ENCODE peak calls at places on chromosomes 5 and 9, in seven cellular contexts. J is NCI-H1092 treated with DMSO at 0.1 percent for 48 hours, A is omental fat pad, X is mesenteric fat pad, V is NCI-H345, B is head of caudate nucleus, K is islet precursor cell. U is an unnamed sample.

GRCh38 chr5:151956720-151957119 is 32.1 kb upstream of the GLRA1 start:
- DNase-seq in X (no peak), J (no peak), K (no peak), A (no peak), B (no peak), V (no peak), U (no peak)

GRCh38 chr5:143446535-143447226 is 43.2 kb upstream of the NR3C1 start:
- DNase-seq in B (no peak), A (no peak), V (no peak), J (no peak), X (no peak), K (no peak), U (no peak)

GRCh38 chr9:126842977-126843799 is 17.3 kb upstream of the ZBTB34 start:
- DNase-seq in A (no peak), V (no peak), K (peak; percentile 48), X (no peak), B (peak; percentile 80), J (no peak), U (no peak)

GRCh38 chr5:17213938-17214337 is 3.5 kb upstream of the BASP1 start:
- DNase-seq in K (no peak), X (no peak), V (no peak), B (no peak), J (no peak), A (no peak), U (no peak)

GRCh38 chr9:129247285-129248153 is 69.5 kb upstream of the IER5L start:
- DNase-seq in B (no peak), A (no peak), J (no peak), V (no peak), X (peak; percentile 59), K (no peak), U (no peak)

GRCh38 chr5:15645376-15645775 is 145.4 kb downstream of the FBXL7 start:
- DNase-seq in B (no peak), A (no peak), X (no peak), K (no peak), V (no peak), J (no peak), U (no peak)

GRCh38 chr9:75086443-75087278 is 1.3 kb downstream of the NMRK1 start:
- DNase-seq in X (no peak), B (no peak), J (no peak), A (no peak), K (no peak), V (no peak), U (no peak)

GRCh38 chr5:178416919-178417318 is 173.3 kb downstream of the COL23A1 start:
- DNase-seq in B (no peak), J (no peak), K (peak; percentile 62), V (no peak), A (no peak), X (peak; percentile 33), U (no peak)

GRCh38 chr5:59887274-59887673 is 6.3 kb downstream of the PDE4D start:
- DNase-seq in B (no peak), K (no peak), X (no peak), J (no peak), V (no peak), A (no peak), U (no peak)

GRCh38 chr5:180787025-180787424 is 15.6 kb downstream of the MGAT1 start:
- DNase-seq in X (no peak), A (no peak), B (no peak), J (no peak), K (peak; percentile 77), V (no peak), U (peak; percentile 72)

GRCh38 chr9:81410201-81410600 is 279.1 kb downstream of the TLE1 start:
- DNase-seq in V (no peak), X (no peak), K (peak; percentile 58), J (no peak), B (no peak), A (no peak), U (no peak)

GRCh38 chr5:1516615-1517601 is 6.9 kb downstream of the LPCAT1 start:
- DNase-seq in X (peak; percentile 83), K (peak; percentile 69), A (peak; percentile 16), V (no peak), B (no peak), J (no peak), U (no peak)

GRCh38 chr5:52657231-52657645 is 130.5 kb upstream of the ITGA1 start:
- DNase-seq in A (no peak), B (no peak), K (no peak), X (no peak), J (peak; percentile 59), V (peak; percentile 70), U (no peak)

GRCh38 chr5:59199868-59200267 is 617.0 kb downstream of the RAB3C start:
- DNase-seq in B (no peak), V (no peak), X (no peak), K (no peak), A (no peak), J (no peak), U (no peak)

GRCh38 chr9:93960971-93961841 is 6.1 kb upstream of the BARX1 start:
- DNase-seq in K (peak; percentile 43), A (no peak), V (peak; percentile 32), J (no peak), X (peak; percentile 86), B (no peak), U (no peak)

GRCh38 chr9:24832307-24832706 is 286.6 kb upstream of the IZUMO3 start:
- DNase-seq in V (no peak), K (no peak), J (no peak), X (no peak), A (no peak), B (peak; percentile 2), U (peak; percentile 34)

U was measured in endothelial cell.